ENCODE peak calls at places on chromosomes 13 and 19, in seven cellular contexts. One of them, this sample, is unnamed.

GRCh38 chr13:37074703-37075102 is 15.2 kb upstream of the SUPT20H start:
- DNase-seq in spleen: no peak
- DNase-seq in stomach: no peak
- DNase-seq in HCT116: peak; percentile 8
- DNase-seq in breast epithelium: no peak
- DNase-seq in HepG2: no peak
- DNase-seq in upper lobe of left lung: no peak
- DNase-seq in this sample: no peak

GRCh38 chr13:20258963-20259288 is 26.8 kb upstream of the GJB6 start:
- DNase-seq in breast epithelium: no peak
- DNase-seq in HepG2: no peak
- DNase-seq in HCT116: no peak
- DNase-seq in stomach: no peak
- DNase-seq in upper lobe of left lung: no peak
- DNase-seq in spleen: no peak
- DNase-seq in this sample: no peak

GRCh38 chr19:18646535-18647370 is 9.9 kb downstream of the KLHL26 start:
- DNase-seq in HCT116: no peak
- DNase-seq in breast epithelium: no peak
- DNase-seq in stomach: no peak
- DNase-seq in upper lobe of left lung: no peak
- DNase-seq in HepG2: no peak
- DNase-seq in spleen: no peak
- DNase-seq in this sample: no peak

GRCh38 chr13:27621116-27621365 is 651 bp upstream of the POLR1D start:
- DNase-seq in stomach: no peak
- DNase-seq in HepG2: no peak
- DNase-seq in HCT116: peak; percentile 40
- DNase-seq in breast epithelium: no peak
- DNase-seq in upper lobe of left lung: no peak
- DNase-seq in spleen: no peak
- DNase-seq in this sample: no peak

GRCh38 chr19:16330811-16331690 is 6.4 kb downstream of the KLF2 start:
- DNase-seq in HepG2: no peak
- DNase-seq in spleen: no peak
- DNase-seq in upper lobe of left lung: no peak
- DNase-seq in stomach: no peak
- DNase-seq in breast epithelium: no peak
- DNase-seq in HCT116: no peak
- DNase-seq in this sample: no peak

GRCh38 chr13:52845334-52845761 is 3.1 kb downstream of the PCDH8 start:
- DNase-seq in upper lobe of left lung: no peak
- DNase-seq in HepG2: no peak
- DNase-seq in HCT116: no peak
- DNase-seq in spleen: no peak
- DNase-seq in breast epithelium: no peak
- DNase-seq in stomach: no peak
- DNase-seq in this sample: no peak

GRCh38 chr19:39401549-39402416 is 4.9 kb upstream of the ZFP36 start:
- DNase-seq in HCT116: peak; percentile 78
- DNase-seq in breast epithelium: peak; percentile 63
- DNase-seq in spleen: peak; percentile 90
- DNase-seq in HepG2: peak; percentile 96
- DNase-seq in upper lobe of left lung: no peak
- DNase-seq in stomach: peak; percentile 79
- DNase-seq in this sample: peak; percentile 90

GRCh38 chr13:30371649-30372265 is 50.5 kb upstream of the UBE2L5 start:
- DNase-seq in breast epithelium: no peak
- DNase-seq in upper lobe of left lung: no peak
- DNase-seq in HCT116: peak; percentile 21
- DNase-seq in HepG2: peak; percentile 35
- DNase-seq in stomach: peak; percentile 71
- DNase-seq in spleen: peak; percentile 90
- DNase-seq in this sample: peak; percentile 75

GRCh38 chr19:58520257-58520599 is 618 bp upstream of the ZBTB45 start:
- DNase-seq in breast epithelium: no peak
- DNase-seq in spleen: no peak
- DNase-seq in upper lobe of left lung: no peak
- DNase-seq in HepG2: no peak
- DNase-seq in stomach: no peak
- DNase-seq in HCT116: no peak
- DNase-seq in this sample: no peak

GRCh38 chr13:40648841-40649240 is 17.6 kb downstream of the FOXO1 start:
- DNase-seq in breast epithelium: no peak
- DNase-seq in spleen: no peak
- DNase-seq in HepG2: no peak
- DNase-seq in upper lobe of left lung: no peak
- DNase-seq in stomach: no peak
- DNase-seq in HCT116: no peak
- DNase-seq in this sample: no peak

GRCh38 chr13:21233086-21233485 is 56.6 kb downstream of the MRPL57 start:
- DNase-seq in spleen: no peak
- DNase-seq in breast epithelium: no peak
- DNase-seq in HepG2: no peak
- DNase-seq in upper lobe of left lung: no peak
- DNase-seq in HCT116: no peak
- DNase-seq in stomach: no peak
- DNase-seq in this sample: no peak

GRCh38 chr13:76969488-76970365 is 21.4 kb downstream of the ACOD1 start:
- DNase-seq in spleen: no peak
- DNase-seq in upper lobe of left lung: no peak
- DNase-seq in HCT116: no peak
- DNase-seq in breast epithelium: no peak
- DNase-seq in stomach: no peak
- DNase-seq in HepG2: no peak
- DNase-seq in this sample: no peak

GRCh38 chr13:93762703-93763102 is 536.1 kb downstream of the GPC6 start:
- DNase-seq in spleen: no peak
- DNase-seq in breast epithelium: no peak
- DNase-seq in HCT116: no peak
- DNase-seq in HepG2: no peak
- DNase-seq in stomach: no peak
- DNase-seq in upper lobe of left lung: no peak
- DNase-seq in this sample: no peak

GRCh38 chr19:10334340-10335148 is 1.2 kb upstream of the RAVER1 start:
- DNase-seq in breast epithelium: peak; percentile 92
- DNase-seq in HCT116: peak; percentile 93
- DNase-seq in spleen: peak; percentile 93
- DNase-seq in HepG2: peak; percentile 93
- DNase-seq in stomach: peak; percentile 97
- DNase-seq in upper lobe of left lung: peak; percentile 98
- DNase-seq in this sample: peak; percentile 97

GRCh38 chr13:32790731-32791130 is 204.5 kb downstream of the PDS5B start:
- DNase-seq in upper lobe of left lung: no peak
- DNase-seq in spleen: no peak
- DNase-seq in HCT116: no peak
- DNase-seq in HepG2: peak; percentile 5
- DNase-seq in breast epithelium: no peak
- DNase-seq in stomach: no peak
- DNase-seq in this sample: no peak

GRCh38 chr19:31331536-31331935 is 17.7 kb downstream of the TSHZ3 start:
- DNase-seq in HepG2: no peak
- DNase-seq in stomach: peak; percentile 10
- DNase-seq in spleen: no peak
- DNase-seq in upper lobe of left lung: no peak
- DNase-seq in HCT116: no peak
- DNase-seq in breast epithelium: no peak
- DNase-seq in this sample: no peak

GRCh38 chr19:19452241-19453128 is 47.0 kb downstream of the GATAD2A start:
- DNase-seq in spleen: no peak
- DNase-seq in HepG2: no peak
- DNase-seq in HCT116: no peak
- DNase-seq in upper lobe of left lung: no peak
- DNase-seq in stomach: no peak
- DNase-seq in breast epithelium: no peak
- DNase-seq in this sample: peak; percentile 44

GRCh38 chr19:802888-803561 is 5.8 kb downstream of the PTBP1 start:
- DNase-seq in HepG2: no peak
- DNase-seq in spleen: no peak
- DNase-seq in HCT116: no peak
- DNase-seq in stomach: no peak
- DNase-seq in breast epithelium: no peak
- DNase-seq in upper lobe of left lung: peak; percentile 76
- DNase-seq in this sample: no peak

DNA sequence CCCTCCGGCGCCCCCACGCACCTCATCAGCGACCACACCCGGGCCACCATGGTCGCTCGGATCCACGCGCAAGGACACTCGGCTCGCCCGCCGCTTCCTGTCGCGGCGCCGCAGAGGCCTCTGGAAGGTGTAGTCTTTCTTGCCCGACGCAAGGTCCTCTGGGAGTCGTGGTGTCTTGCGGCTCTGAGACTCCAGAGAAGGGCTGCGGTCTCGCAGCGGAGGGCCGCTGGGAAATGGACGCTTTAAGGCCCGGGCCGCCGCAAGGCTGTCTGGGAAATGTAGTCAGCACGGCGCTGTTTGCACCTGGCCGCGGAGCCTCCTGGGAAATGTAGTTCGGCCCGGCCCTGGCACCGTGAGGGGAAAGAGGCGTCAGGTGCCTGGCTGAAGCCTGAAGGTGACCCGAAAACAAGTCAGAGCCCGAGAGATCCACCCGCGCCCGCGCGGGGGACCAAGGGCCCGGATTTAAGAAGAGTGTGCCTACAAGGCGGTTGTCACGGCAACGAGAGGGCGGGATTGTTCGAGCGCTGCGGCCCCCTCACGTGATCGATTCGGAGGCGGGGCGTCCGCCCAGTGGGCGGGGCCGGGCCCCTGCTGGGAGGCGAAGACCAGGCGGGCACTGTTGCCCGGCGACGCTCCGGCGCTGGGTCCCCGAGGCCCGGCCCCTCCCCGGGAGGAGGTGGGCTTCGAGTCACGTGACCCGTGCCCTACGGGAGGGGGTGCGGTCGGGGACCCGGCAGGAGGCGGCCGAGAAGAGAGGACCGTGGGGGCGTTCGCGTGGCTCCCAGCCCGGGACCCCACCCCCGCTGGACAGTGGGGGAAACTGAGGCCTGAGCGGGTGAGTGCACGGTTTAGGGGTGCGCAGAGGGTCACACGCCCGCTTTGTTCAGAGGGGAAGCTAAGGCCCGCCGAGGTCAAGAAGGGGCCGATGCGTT is at the start of the genes HSD11B1L and MICOS13:
- DNase-seq in HepG2: peak; percentile 97
- DNase-seq in breast epithelium: peak; percentile 99
- DNase-seq in stomach: peak; percentile 98
- DNase-seq in spleen: peak; percentile 100
- DNase-seq in upper lobe of left lung: peak; percentile 100
- DNase-seq in HCT116: peak; percentile 97
- DNase-seq in this sample: peak; percentile 99
- TF ChIP-seq POLR2AphosphoS5 in HepG2: peak; percentile 73
- TF ChIP-seq POLR2AphosphoS5 in breast epithelium: peak; percentile 79
- TF ChIP-seq POLR2AphosphoS5 in stomach: peak; percentile 93
- TF ChIP-seq POLR2AphosphoS5 in spleen: peak; percentile 95
- TF ChIP-seq POLR2AphosphoS5 in upper lobe of left lung: peak; percentile 80
- TF ChIP-seq POLR2AphosphoS5 in HCT116: peak; percentile 90
- TF ChIP-seq POLR2AphosphoS5 in this sample: peak; percentile 46

GRCh38 chr19:17333611-17334413 is 843 bp downstream of the ANO8 start:
- DNase-seq in spleen: peak; percentile 85
- DNase-seq in upper lobe of left lung: peak; percentile 48
- DNase-seq in HepG2: no peak
- DNase-seq in stomach: peak; percentile 64
- DNase-seq in breast epithelium: no peak
- DNase-seq in HCT116: peak; percentile 71
- DNase-seq in this sample: peak; percentile 53
- H3K36me3 ChIP-seq in spleen: no peaks in the 10 kb centered on the region
- H3K36me3 ChIP-seq in upper lobe of left lung: no peaks in the 10 kb centered on the region
- H3K36me3 ChIP-seq in HepG2: no peaks in the 10 kb centered on the region
- H3K36me3 ChIP-seq in stomach: peaks cover 2% of the 10 kb centered on the region
- H3K36me3 ChIP-seq in breast epithelium: no peaks in the 10 kb centered on the region
- H3K36me3 ChIP-seq in HCT116: no peaks in the 10 kb centered on the region
- H3K36me3 ChIP-seq in this sample: no peaks in the 10 kb centered on the region

GRCh38 chr19:11798391-11799296 is at the start of gene ZNF491:
- DNase-seq in stomach: peak; percentile 94
- DNase-seq in spleen: peak; percentile 97
- DNase-seq in upper lobe of left lung: peak; percentile 91
- DNase-seq in breast epithelium: peak; percentile 82
- DNase-seq in HepG2: peak; percentile 87
- DNase-seq in HCT116: no peak
- DNase-seq in this sample: peak; percentile 96
- TF ChIP-seq POLR2AphosphoS5 in stomach: peak; percentile 59
- TF ChIP-seq POLR2AphosphoS5 in spleen: peak; percentile 83
- TF ChIP-seq POLR2AphosphoS5 in upper lobe of left lung: peak; percentile 84
- TF ChIP-seq POLR2AphosphoS5 in breast epithelium: no peak
- TF ChIP-seq POLR2AphosphoS5 in HepG2: peak; percentile 75
- TF ChIP-seq POLR2AphosphoS5 in HCT116: no peak
- TF ChIP-seq POLR2AphosphoS5 in this sample: peak; percentile 89

DNA sequence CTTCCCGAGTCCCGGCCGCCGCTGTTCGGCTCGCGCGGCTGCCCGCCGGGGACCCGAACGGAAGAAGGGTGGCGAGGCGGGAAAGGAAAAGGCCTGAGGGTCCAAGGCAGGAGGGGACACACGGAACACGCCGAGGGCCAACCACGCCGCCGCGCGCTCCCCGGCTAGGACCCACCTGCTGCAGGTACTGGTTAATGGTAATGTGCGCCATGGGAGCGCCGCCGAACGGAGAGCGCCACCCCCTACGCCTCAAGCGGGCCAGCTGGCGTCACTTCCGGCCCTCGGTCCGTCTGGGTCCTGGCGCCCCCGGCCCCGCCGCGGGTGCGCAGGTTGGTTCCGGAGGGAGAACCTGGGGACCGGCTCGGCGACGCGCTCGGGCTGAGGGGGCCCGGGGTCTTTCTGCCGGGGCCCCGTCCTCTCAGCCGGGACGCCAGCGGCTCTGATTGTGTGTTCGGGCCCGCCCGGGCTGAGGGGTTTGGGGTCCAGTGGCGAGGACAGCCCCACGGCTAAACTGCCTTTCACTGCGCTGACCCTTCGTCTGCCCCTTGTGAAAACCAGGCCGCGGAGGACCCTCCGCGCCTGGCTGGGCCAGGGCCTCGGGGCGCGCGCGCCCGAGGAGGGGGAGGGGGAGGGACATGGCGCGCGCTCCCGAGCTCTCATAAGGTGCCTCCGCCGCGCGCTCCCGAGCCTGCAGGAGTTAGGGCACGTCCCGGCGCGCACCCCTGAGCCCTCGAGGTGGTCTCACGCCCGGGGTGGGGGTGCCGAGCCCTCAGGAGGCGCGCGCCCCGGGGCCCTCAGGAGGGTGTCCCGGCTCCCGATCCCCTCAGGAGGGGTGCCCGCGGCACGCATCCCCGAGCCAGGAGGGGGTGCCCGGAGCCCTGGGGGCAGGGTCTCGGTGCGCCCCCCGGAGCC is at the start of gene PCID2:
- DNase-seq in stomach: peak; percentile 93
- DNase-seq in upper lobe of left lung: peak; percentile 98
- DNase-seq in spleen: peak; percentile 98
- DNase-seq in breast epithelium: peak; percentile 84
- DNase-seq in HCT116: peak; percentile 82
- DNase-seq in HepG2: peak; percentile 82
- DNase-seq in this sample: peak; percentile 91
- H3K36me3 ChIP-seq in stomach: peaks cover 37% of the 10 kb centered on the region
- H3K36me3 ChIP-seq in upper lobe of left lung: peaks cover 9% of the 10 kb centered on the region
- H3K36me3 ChIP-seq in spleen: no peaks in the 10 kb centered on the region
- H3K36me3 ChIP-seq in breast epithelium: no peaks in the 10 kb centered on the region
- H3K36me3 ChIP-seq in HCT116: no peaks in the 10 kb centered on the region
- H3K36me3 ChIP-seq in HepG2: no peaks in the 10 kb centered on the region
- H3K36me3 ChIP-seq in this sample: no peaks in the 10 kb centered on the region